ENCODE peak calls at places on chromosomes 11 and 22, in six cellular contexts. L is fibroblast of the aortic adventitia, H is mesothelial cell of epicardium, T is H9, D is heart left ventricle, O is HepG2. B is an unnamed sample.

GRCh38 chr11:65502274-65502851 is 3.5 kb downstream of the MALAT1 start:
- DNase-seq in H (no peak), D (no peak), O (no peak), L (peak; percentile 77), T (no peak), B (no peak)

GRCh38 chr11:83072689-83073242 is 1.1 kb upstream of the RAB30 start:
- DNase-seq in H (no peak), O (no peak), D (no peak), L (no peak), T (no peak), B (no peak)

GRCh38 chr22:24985824-24986214 is 33.3 kb downstream of the KIAA1671 start:
- DNase-seq in O (peak; percentile 46), D (peak; percentile 54), T (no peak), L (peak; percentile 90), H (no peak), B (no peak)

GRCh38 chr22:49544286-49544685 is 283.4 kb downstream of the BRD1 start:
- DNase-seq in D (no peak), L (no peak), H (peak; percentile 20), T (no peak), O (no peak), B (no peak)

GRCh38 chr11:36469881-36470802 is 39.9 kb downstream of the TRAF6 start:
- DNase-seq in T (no peak), L (peak; percentile 73), D (no peak), H (no peak), O (no peak), B (no peak)

GRCh38 chr11:14136561-14136960 is 174.0 kb downstream of the SPON1 start:
- DNase-seq in T (no peak), H (no peak), D (no peak), L (no peak), O (no peak), B (no peak)

GRCh38 chr11:112752563-112752962 is 208.7 kb upstream of the NCAM1 start:
- DNase-seq in O (no peak), T (no peak), D (no peak), H (no peak), L (no peak), B (no peak)

GRCh38 chr11:76910620-76911414 is 50.1 kb downstream of the ACER3 start:
- DNase-seq in H (no peak), O (no peak), T (peak; percentile 38), L (peak; percentile 67), D (peak; percentile 56), B (no peak)

GRCh38 chr11:128232588-128232987 is 354.8 kb downstream of the ETS1 start:
- DNase-seq in T (no peak), L (no peak), O (no peak), D (no peak), H (no peak), B (no peak)

GRCh38 chr11:119623682-119624081 is 105.3 kb downstream of the NECTIN1 start:
- DNase-seq in D (no peak), H (no peak), O (no peak), T (peak; percentile 28), L (no peak), B (no peak)

GRCh38 chr11:2687782-2688191 is 12.0 kb downstream of the KCNQ1OT1 start:
- DNase-seq in H (no peak), T (peak; percentile 56), O (no peak), L (no peak), D (peak; percentile 44), B (no peak)

GRCh38 chr11:44700009-44700408 is 26.8 kb upstream of the TSPAN18 start:
- DNase-seq in T (no peak), D (no peak), H (no peak), O (no peak), L (no peak), B (no peak)

GRCh38 chr11:134411887-134412507 is at the start of gene B3GAT1:
- DNase-seq in H (no peak), O (no peak), T (no peak), L (no peak), D (no peak), B (peak; percentile 66)

DNA sequence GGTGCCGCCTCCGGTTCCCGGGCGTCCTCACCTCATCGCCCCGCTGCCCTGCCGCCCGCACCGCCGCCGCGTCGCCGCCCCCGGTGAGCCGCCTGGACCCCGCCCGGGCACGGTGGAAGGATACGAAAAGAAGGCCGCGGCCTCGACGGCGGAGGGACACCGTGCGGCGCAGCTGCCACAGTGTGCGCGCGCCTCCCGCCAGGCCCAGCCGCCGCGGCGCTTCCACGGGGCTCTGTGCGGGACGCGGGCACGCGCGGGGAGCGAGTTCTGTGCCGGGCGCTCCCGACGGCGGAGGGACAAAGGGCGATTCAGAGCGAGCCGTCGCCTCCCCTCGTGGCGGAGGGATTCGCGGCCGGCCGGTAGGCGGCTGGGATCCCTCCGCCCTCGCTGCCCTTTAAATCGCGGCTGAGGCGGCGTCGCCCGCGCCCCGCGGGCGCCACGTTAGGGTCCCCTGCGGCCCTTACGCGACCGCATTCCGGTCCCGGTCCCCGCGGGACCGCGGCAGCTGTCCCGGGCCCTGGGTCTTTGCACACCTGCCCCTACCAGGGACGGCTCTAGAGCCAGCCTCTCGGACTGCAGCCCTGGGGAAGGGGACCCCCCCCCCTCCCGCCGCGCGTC is 568 bp upstream of the KMT5B start:
- DNase-seq in L (peak; percentile 93), T (peak; percentile 84), O (peak; percentile 76), H (peak; percentile 94), D (peak; percentile 94), B (peak; percentile 61)
- TF ChIP-seq CTCF in L (peak; percentile 2), T (peak; percentile 15), O (peak; percentile 16), H (peak; percentile 51), D (no peak), B (no peak)

DNA sequence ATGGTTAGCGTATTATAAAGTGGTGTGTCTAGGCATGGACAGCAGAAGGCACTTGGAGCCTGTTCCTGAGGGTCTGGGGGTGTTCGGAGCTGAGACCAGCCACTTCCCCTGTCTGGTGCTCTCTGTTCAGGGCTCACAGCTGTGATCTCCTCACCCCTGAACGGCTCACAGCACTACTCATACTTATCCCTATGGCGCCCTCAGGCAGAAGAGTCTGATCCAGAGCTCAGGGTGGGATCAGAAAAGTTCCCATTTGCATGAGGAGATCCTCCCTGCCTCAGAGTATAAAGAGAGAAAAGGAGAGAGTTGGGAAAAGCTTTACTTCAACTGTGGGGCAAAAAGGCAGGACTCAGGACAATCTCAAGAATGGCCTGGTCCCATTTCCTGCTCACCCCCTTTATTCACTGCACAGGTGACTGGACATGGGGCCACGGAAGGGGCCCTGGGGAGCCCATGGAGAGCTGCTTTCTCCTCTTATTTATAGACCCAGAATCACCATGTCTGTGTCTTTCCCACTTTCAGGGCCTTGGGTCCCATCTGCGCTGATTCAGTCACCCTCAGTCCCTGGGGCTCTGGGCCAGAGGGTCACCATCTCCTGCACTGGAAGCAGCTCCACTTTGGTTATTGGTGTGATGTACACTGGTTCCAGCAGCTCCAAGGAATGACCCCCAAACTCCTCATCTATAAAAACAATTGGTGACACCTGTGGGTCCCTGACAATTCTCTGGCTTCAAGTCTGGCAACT is 97.0 kb upstream of the TOP3B start:
- DNase-seq in T (no peak), O (no peak), L (no peak), D (no peak), H (no peak), B (no peak)
- TF ChIP-seq CTCF in T (no peak), O (no peak), L (no peak), D (no peak), H (no peak), B (no peak)

DNA sequence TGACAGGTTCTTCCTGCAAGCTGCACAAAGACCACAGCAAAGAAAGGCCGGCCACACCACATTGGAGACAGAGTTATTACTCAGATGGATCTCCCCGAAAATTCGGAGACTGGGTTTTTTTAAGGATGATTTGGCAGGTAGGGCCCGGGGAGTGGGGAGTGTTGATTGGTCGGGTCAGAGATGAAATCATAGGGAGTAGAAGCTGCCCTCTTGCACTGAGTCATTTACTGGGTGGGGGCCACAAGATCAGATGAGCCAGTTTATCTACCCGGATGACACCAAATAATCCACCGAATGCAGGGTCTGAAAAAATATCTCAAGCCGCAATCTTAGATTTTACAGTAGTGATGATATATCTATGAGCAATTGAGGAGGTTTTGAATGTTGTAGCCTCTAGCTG is 401.8 kb upstream of the FAT3 start:
- DNase-seq in O (no peak), D (no peak), L (no peak), H (no peak), T (no peak), B (no peak)
- TF ChIP-seq CTCF in O (no peak), D (no peak), L (no peak), H (no peak), T (no peak), B (no peak)

GRCh38 chr11:12092714-12093113 is 17.7 kb upstream of the MICAL2 start:
- DNase-seq in H (no peak), O (no peak), T (peak; percentile 39), L (no peak), D (no peak), B (no peak)

GRCh38 chr11:12089473-12089872 is 20.9 kb upstream of the MICAL2 start:
- DNase-seq in L (no peak), T (no peak), O (no peak), H (no peak), D (no peak), B (no peak)

GRCh38 chr11:12090061-12090572 is 20.3 kb upstream of the MICAL2 start:
- DNase-seq in T (no peak), L (peak; percentile 69), O (no peak), H (no peak), D (no peak), B (no peak)

GRCh38 chr11:12090761-12091261 is 19.6 kb upstream of the MICAL2 start:
- DNase-seq in L (no peak), D (no peak), H (no peak), O (no peak), T (no peak), B (no peak)

GRCh38 chr11:12091957-12092558 is 18.3 kb upstream of the MICAL2 start:
- DNase-seq in O (peak; percentile 44), T (no peak), L (no peak), H (no peak), D (no peak), B (no peak)
- TF ChIP-seq CTCF in O (no peak), T (peak; percentile 31), L (no peak), H (no peak), D (no peak), B (no peak)

GRCh38 chr11:123006860-123007542 is 25.4 kb upstream of the BSX start:
- DNase-seq in H (no peak), D (no peak), L (no peak), O (no peak), T (no peak), B (no peak)

DNA sequence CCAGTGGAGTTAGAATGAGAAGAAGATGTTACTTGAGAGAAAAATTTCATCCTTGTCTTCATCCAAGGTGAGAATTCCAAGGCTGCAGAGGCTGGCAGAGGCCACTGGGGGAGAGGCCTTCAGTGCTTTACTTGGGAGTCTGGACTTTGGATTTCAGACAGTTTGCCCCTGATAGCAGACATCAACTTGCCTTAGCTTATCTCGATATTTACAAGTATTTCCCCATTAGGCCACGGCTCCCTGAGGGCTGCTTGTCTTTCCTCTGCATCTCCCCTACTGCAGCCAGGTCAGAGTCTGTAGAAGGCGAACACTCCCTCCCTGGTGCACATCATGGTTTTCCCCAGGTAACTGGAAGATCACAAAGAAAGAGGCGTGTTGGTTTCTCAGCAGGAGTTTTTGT is 29.9 kb upstream of the BSX start:
- DNase-seq in T (no peak), D (no peak), H (no peak), L (no peak), O (no peak), B (no peak)
- TF ChIP-seq CTCF in T (peak; percentile 29), D (no peak), H (no peak), L (no peak), O (no peak), B (no peak)

B was measured in D721Med.